ENCODE peak calls at places on chromosome 6, in nine cellular contexts. A is SJSA1; Z is naive thymus-derived CD4-positive, alpha-beta T cell; S is adrenal gland; Y is hepatocyte; M is astrocyte of the spinal cord; T is cardiac muscle cell; D is dorsolateral prefrontal cortex; H is PC-3. Q is an unnamed sample.

GRCh38 chr6:43570876-43571441 is 4.9 kb downstream of the XPO5 start:
- DNase-seq in H (no peak), S (no peak), D (no peak), A (no peak), Z (no peak), T (no peak), M (no peak), Y (peak), Q (peak)

GRCh38 chr6:151160869-151161268 is 78.9 kb upstream of the AKAP12 start:
- DNase-seq in M (no peak), Y (peak), A (no peak), Z (no peak), H (no peak), T (peak), D (no peak), S (no peak), Q (no peak)

GRCh38 chr6:108105584-108105983 is 31.0 kb upstream of the OSTM1 start:
- DNase-seq in A (peak), Z (no peak), D (no peak), Y (no peak), S (no peak), H (no peak), M (no peak), T (no peak), Q (no peak)

GRCh38 chr6:11280394-11280793 is 47.9 kb upstream of the NEDD9 start:
- DNase-seq in S (no peak), A (no peak), D (no peak), H (no peak), Z (no peak), Y (no peak), M (no peak), T (no peak), Q (no peak)

GRCh38 chr6:33070909-33071308 is 2.5 kb downstream of the HLA-DPA1 start:
- DNase-seq in M (no peak), T (peak), Y (no peak), D (no peak), S (no peak), Z (no peak), A (no peak), H (no peak), Q (no peak)

GRCh38 chr6:139577991-139578604 is 203.7 kb upstream of the CITED2 start:
- DNase-seq in M (peak), S (no peak), H (peak), Z (no peak), Y (peak), A (peak), T (no peak), D (no peak), Q (no peak)

GRCh38 chr6:43856005-43856765 is 86.2 kb downstream of the VEGFA start:
- DNase-seq in Z (no peak), A (peak), S (peak), D (no peak), T (peak), Y (peak), M (peak), H (peak), Q (no peak)

GRCh38 chr6:49551126-49551865 is 828 bp downstream of the C6orf141 start:
- DNase-seq in T (peak), S (no peak), M (peak), Y (peak), D (no peak), A (no peak), H (peak), Z (peak), Q (no peak)

GRCh38 chr6:27924179-27924578 is 12.0 kb upstream of the OR2B2 start:
- DNase-seq in M (no peak), H (no peak), A (no peak), Z (no peak), S (no peak), Y (no peak), T (no peak), D (no peak), Q (no peak)

GRCh38 chr6:16470502-16471221 is 232.3 kb downstream of the GMPR start:
- DNase-seq in Z (no peak), M (no peak), A (no peak), S (no peak), Y (no peak), D (no peak), T (no peak), H (no peak), Q (no peak)

GRCh38 chr6:41736800-41737555 is 1.6 kb upstream of the TFEB start:
- DNase-seq in Y (no peak), A (no peak), M (no peak), D (no peak), H (no peak), T (no peak), Z (no peak), S (no peak), Q (no peak)

GRCh38 chr6:10256113-10256690 is 158.7 kb downstream of the TFAP2A start:
- DNase-seq in H (peak), M (no peak), Z (no peak), T (no peak), S (no peak), D (no peak), Y (no peak), A (no peak), Q (no peak)

GRCh38 chr6:129598244-129599187 is 111.5 kb downstream of the ARHGAP18 start:
- DNase-seq in M (peak), Y (peak), T (peak), S (no peak), H (peak), Z (no peak), D (no peak), A (peak), Q (peak)

GRCh38 chr6:166580076-166581050 is 6.1 kb downstream of the RAMACL start:
- DNase-seq in T (no peak), M (peak), Z (no peak), Y (no peak), D (no peak), H (no peak), A (no peak), S (no peak), Q (no peak)

GRCh38 chr6:36917541-36918193 is 31.9 kb downstream of the C6orf89 start:
- DNase-seq in S (no peak), M (no peak), H (no peak), Y (peak), A (peak), D (no peak), Z (no peak), T (no peak), Q (no peak)

GRCh38 chr6:108921547-108922331 is 73.5 kb downstream of the ARMC2 start:
- DNase-seq in D (no peak), Y (no peak), A (no peak), Z (no peak), H (no peak), M (peak), T (no peak), S (peak), Q (no peak)

GRCh38 chr6:170046786-170047626 is 243.9 kb downstream of the DLL1 start:
- DNase-seq in Z (no peak), D (no peak), H (no peak), T (no peak), A (no peak), M (no peak), S (no peak), Y (no peak), Q (no peak)

GRCh38 chr6:150142657-150143501 is at the start of gene PPP1R14C:
- DNase-seq in D (peak), M (no peak), Z (no peak), A (peak), S (no peak), T (peak), H (peak), Y (peak), Q (no peak)
- H3K4me3 ChIP-seq in D (peak), M (peak), Z (no peak), A (peak), S (no peak), T (peak), H (peak), Y (peak), Q (peak)

GRCh38 chr6:146355521-146356100 is 188.0 kb upstream of the RAB32 start:
- DNase-seq in Z (no peak), S (no peak), D (no peak), H (no peak), M (no peak), Y (no peak), A (no peak), T (no peak), Q (no peak)

GRCh38 chr6:146357578-146358340 is 185.9 kb upstream of the RAB32 start:
- DNase-seq in T (no peak), M (peak), S (no peak), H (peak), Y (no peak), A (peak), Z (no peak), D (no peak), Q (no peak)

GRCh38 chr6:146359123-146359522 is 184.5 kb upstream of the RAB32 start:
- DNase-seq in D (no peak), H (no peak), A (no peak), S (no peak), Y (no peak), M (no peak), T (no peak), Z (no peak), Q (no peak)

GRCh38 chr6:146361367-146361924 is 182.2 kb upstream of the RAB32 start:
- DNase-seq in S (no peak), D (peak), A (no peak), M (peak), Z (no peak), T (no peak), Y (no peak), H (peak), Q (no peak)

GRCh38 chr6:146358341-146359046 is 185.1 kb upstream of the RAB32 start:
- DNase-seq in S (no peak), Y (no peak), M (peak), T (peak), H (peak), D (no peak), A (peak), Z (no peak), Q (no peak)
- H3K4me3 ChIP-seq in S (no peak), Y (no peak), M (peak), T (no peak), H (peak), D (no peak), A (peak), Z (no peak), Q (no peak)

DNA sequence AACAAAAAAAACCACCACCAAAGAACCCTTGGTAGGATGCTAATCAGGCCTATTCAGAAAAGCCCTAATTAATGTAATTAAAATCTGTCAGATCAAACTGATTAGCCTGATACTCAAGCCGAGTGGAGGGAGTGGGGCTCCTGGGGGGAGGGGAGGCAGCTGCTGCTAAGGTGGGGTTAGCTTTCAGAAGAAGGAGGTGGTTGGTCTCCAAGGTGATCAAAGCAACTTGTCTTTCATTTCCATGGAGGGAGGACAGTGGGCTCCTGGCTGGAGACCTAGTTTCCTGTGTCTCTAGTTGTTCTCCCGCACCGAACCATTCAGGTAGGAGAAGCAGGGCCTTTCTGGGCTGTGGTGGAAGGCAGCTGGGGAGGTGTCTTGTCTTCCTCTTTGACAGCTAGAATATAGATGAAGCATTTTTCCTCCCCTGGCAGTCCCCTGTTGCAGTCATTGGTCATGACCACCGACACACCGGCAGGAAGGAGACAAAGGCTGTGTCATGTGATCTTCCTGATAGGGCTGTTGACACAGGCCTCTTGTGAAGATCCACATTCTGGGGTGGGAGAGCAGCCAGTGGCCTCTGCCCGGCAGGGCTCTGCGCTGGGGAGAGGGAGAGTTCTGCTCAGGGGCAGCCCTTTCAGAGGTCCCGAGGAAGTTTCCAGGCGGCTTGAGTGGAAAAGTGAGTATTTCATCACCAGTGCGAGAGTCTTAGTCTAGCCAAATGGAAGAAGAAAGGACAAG is 39.9 kb upstream of the PRDM1 start:
- DNase-seq in A (no peak), Z (no peak), D (no peak), H (no peak), M (no peak), S (no peak), T (no peak), Y (peak), Q (no peak)
- H3K4me3 ChIP-seq in A (no peak), Z (no peak), D (no peak), H (no peak), M (no peak), S (no peak), T (no peak), Y (peak), Q (no peak)

DNA sequence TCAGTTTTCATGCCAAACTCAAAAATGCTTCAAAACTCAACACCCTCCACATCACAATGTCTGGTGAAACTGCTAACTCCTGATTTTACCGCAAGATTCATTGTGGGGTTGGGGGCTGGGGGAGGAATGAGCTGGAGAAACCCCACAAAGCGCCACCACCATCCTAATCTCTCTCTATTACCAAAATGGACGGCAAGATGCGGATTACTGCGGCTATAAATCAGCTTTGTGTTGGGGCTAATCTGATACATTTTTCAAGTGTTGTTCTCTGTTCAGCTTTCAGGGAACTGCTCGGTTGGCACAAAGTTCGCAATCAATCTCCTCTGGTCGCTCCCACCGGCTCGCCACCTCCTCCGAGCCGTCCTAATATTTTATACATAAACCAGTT is 83.7 kb downstream of the TMEM242 start:
- DNase-seq in A (no peak), H (no peak), Z (no peak), M (no peak), S (no peak), D (no peak), T (no peak), Y (no peak), Q (no peak)
- H3K4me3 ChIP-seq in A (no peak), H (peak), Z (no peak), M (no peak), S (no peak), D (no peak), T (no peak), Y (no peak), Q (no peak)

DNA sequence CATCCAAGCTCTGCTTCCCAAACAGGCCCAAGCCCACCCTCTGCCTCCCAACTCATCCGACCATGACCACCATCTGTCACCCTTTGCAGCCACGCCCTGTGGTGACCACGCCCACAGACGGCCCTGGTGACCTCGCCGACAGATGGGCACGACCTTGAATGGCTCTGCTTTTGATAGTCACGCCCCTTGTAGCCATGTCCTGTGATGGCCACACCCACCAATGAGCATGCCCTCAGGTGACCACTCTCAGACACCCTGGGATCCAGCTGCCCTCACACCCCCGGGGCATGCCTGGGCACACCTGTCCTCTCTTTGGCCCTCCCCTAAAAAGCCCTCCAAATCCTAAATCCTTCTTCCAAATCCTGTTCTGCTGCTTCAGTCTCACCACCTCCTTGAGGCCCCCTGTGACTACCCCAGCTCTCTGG is 51.0 kb downstream of the SSR1 start:
- DNase-seq in Z (no peak), T (no peak), D (no peak), M (no peak), S (peak), Y (peak), H (no peak), A (no peak), Q (no peak)
- H3K4me3 ChIP-seq in Z (no peak), T (peak), D (no peak), M (no peak), S (no peak), Y (no peak), H (peak), A (peak), Q (peak)

Q was measured in LNCaP clone FGC.